ENCODE peak calls at places on chromosomes 3 and 15, in nine cellular contexts. One of them, this sample, is unnamed.

GRCh38 chr15:91572110-91572509 is 281.4 kb upstream of the SLCO3A1 start:
- DNase-seq in transverse colon: no peak
- DNase-seq in spleen: no peak
- DNase-seq in GM23338: no peak
- DNase-seq in suprapubic skin: no peak
- DNase-seq in sigmoid colon: no peak
- DNase-seq in GM12891: no peak
- DNase-seq in Panc1: no peak
- DNase-seq in stomach: peak
- DNase-seq in this sample: no peak

GRCh38 chr15:91348812-91349500 is 248.9 kb downstream of the SV2B start:
- DNase-seq in transverse colon: no peak
- DNase-seq in spleen: no peak
- DNase-seq in GM23338: no peak
- DNase-seq in suprapubic skin: no peak
- DNase-seq in sigmoid colon: no peak
- DNase-seq in GM12891: no peak
- DNase-seq in Panc1: no peak
- DNase-seq in stomach: no peak
- DNase-seq in this sample: no peak

GRCh38 chr3:181133832-181134231 is 144.3 kb upstream of the DNAJC19 start:
- DNase-seq in transverse colon: no peak
- DNase-seq in spleen: no peak
- DNase-seq in GM23338: no peak
- DNase-seq in suprapubic skin: no peak
- DNase-seq in sigmoid colon: no peak
- DNase-seq in GM12891: no peak
- DNase-seq in Panc1: no peak
- DNase-seq in stomach: no peak
- DNase-seq in this sample: no peak

GRCh38 chr15:91921821-91922198 is 68.3 kb downstream of the SLCO3A1 start:
- DNase-seq in transverse colon: no peak
- DNase-seq in spleen: no peak
- DNase-seq in GM23338: no peak
- DNase-seq in suprapubic skin: no peak
- DNase-seq in sigmoid colon: no peak
- DNase-seq in GM12891: no peak
- DNase-seq in Panc1: no peak
- DNase-seq in stomach: no peak
- DNase-seq in this sample: no peak

GRCh38 chr3:110459021-110459420 is 612.6 kb upstream of the NECTIN3 start:
- DNase-seq in transverse colon: no peak
- DNase-seq in spleen: no peak
- DNase-seq in GM23338: no peak
- DNase-seq in suprapubic skin: no peak
- DNase-seq in sigmoid colon: no peak
- DNase-seq in GM12891: no peak
- DNase-seq in Panc1: no peak
- DNase-seq in stomach: no peak
- DNase-seq in this sample: no peak

GRCh38 chr3:138314751-138315150 is 14.9 kb downstream of the NME9 start:
- DNase-seq in transverse colon: no peak
- DNase-seq in spleen: no peak
- DNase-seq in GM23338: no peak
- DNase-seq in suprapubic skin: no peak
- DNase-seq in sigmoid colon: no peak
- DNase-seq in GM12891: no peak
- DNase-seq in Panc1: no peak
- DNase-seq in stomach: no peak
- DNase-seq in this sample: no peak

GRCh38 chr3:122312826-122313225 is 12.2 kb upstream of the CSTA start:
- DNase-seq in transverse colon: no peak
- DNase-seq in spleen: no peak
- DNase-seq in GM23338: no peak
- DNase-seq in suprapubic skin: no peak
- DNase-seq in sigmoid colon: no peak
- DNase-seq in GM12891: no peak
- DNase-seq in Panc1: no peak
- DNase-seq in stomach: no peak
- DNase-seq in this sample: no peak

GRCh38 chr3:179063945-179064560 is 7.6 kb downstream of the ZMAT3 start:
- DNase-seq in transverse colon: no peak
- DNase-seq in spleen: no peak
- DNase-seq in GM23338: no peak
- DNase-seq in suprapubic skin: no peak
- DNase-seq in sigmoid colon: no peak
- DNase-seq in GM12891: no peak
- DNase-seq in Panc1: no peak
- DNase-seq in stomach: no peak
- DNase-seq in this sample: no peak

GRCh38 chr3:73413619-73414018 is 211.1 kb downstream of the PDZRN3 start:
- DNase-seq in transverse colon: no peak
- DNase-seq in spleen: no peak
- DNase-seq in GM23338: no peak
- DNase-seq in suprapubic skin: no peak
- DNase-seq in sigmoid colon: no peak
- DNase-seq in GM12891: no peak
- DNase-seq in Panc1: no peak
- DNase-seq in stomach: no peak
- DNase-seq in this sample: no peak

GRCh38 chr3:48402281-48402732 is 27.6 kb downstream of the PLXNB1 start:
- DNase-seq in transverse colon: peak
- DNase-seq in spleen: no peak
- DNase-seq in GM23338: no peak
- DNase-seq in suprapubic skin: peak
- DNase-seq in sigmoid colon: peak
- DNase-seq in GM12891: no peak
- DNase-seq in Panc1: no peak
- DNase-seq in stomach: peak
- DNase-seq in this sample: no peak
- TF ChIP-seq POLR2AphosphoS5 in transverse colon: peak
- TF ChIP-seq POLR2AphosphoS5 in spleen: peak
- TF ChIP-seq POLR2AphosphoS5 in GM23338: no peak
- TF ChIP-seq POLR2AphosphoS5 in suprapubic skin: no peak
- TF ChIP-seq POLR2AphosphoS5 in sigmoid colon: peak
- TF ChIP-seq POLR2AphosphoS5 in GM12891: no peak
- TF ChIP-seq POLR2AphosphoS5 in Panc1: no peak
- TF ChIP-seq POLR2AphosphoS5 in stomach: peak
- TF ChIP-seq POLR2AphosphoS5 in this sample: no peak

GRCh38 chr3:13237776-13238490 is 164.7 kb upstream of the IQSEC1 start:
- DNase-seq in transverse colon: no peak
- DNase-seq in spleen: no peak
- DNase-seq in GM23338: no peak
- DNase-seq in suprapubic skin: no peak
- DNase-seq in sigmoid colon: no peak
- DNase-seq in GM12891: no peak
- DNase-seq in Panc1: no peak
- DNase-seq in stomach: no peak
- DNase-seq in this sample: no peak

GRCh38 chr3:13241621-13242363 is 168.6 kb upstream of the IQSEC1 start:
- DNase-seq in transverse colon: no peak
- DNase-seq in spleen: no peak
- DNase-seq in GM23338: no peak
- DNase-seq in suprapubic skin: no peak
- DNase-seq in sigmoid colon: no peak
- DNase-seq in GM12891: no peak
- DNase-seq in Panc1: no peak
- DNase-seq in stomach: no peak
- DNase-seq in this sample: no peak

GRCh38 chr3:13240928-13241618 is 167.8 kb upstream of the IQSEC1 start:
- DNase-seq in transverse colon: no peak
- DNase-seq in spleen: no peak
- DNase-seq in GM23338: peak
- DNase-seq in suprapubic skin: no peak
- DNase-seq in sigmoid colon: no peak
- DNase-seq in GM12891: no peak
- DNase-seq in Panc1: no peak
- DNase-seq in stomach: no peak
- DNase-seq in this sample: no peak

GRCh38 chr3:13238687-13239466 is 165.6 kb upstream of the IQSEC1 start:
- DNase-seq in transverse colon: no peak
- DNase-seq in spleen: no peak
- DNase-seq in GM23338: no peak
- DNase-seq in suprapubic skin: no peak
- DNase-seq in sigmoid colon: no peak
- DNase-seq in GM12891: no peak
- DNase-seq in Panc1: no peak
- DNase-seq in stomach: no peak
- DNase-seq in this sample: no peak

DNA sequence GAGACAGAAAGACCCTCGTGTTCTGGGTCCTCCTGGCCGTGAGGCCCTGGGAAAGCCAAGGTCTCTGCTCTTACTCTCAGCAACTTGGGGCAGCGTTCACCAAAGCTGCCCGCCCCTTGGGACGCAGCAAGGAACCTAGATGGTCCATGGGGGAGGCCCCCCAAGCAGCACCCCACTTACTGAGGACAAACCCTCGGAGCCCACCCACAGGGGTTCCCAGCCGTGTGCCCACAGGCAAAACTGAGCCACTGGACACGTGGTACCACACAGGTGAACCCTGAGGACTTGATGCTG is 166.2 kb upstream of the IQSEC1 start:
- DNase-seq in transverse colon: no peak
- DNase-seq in spleen: no peak
- DNase-seq in GM23338: no peak
- DNase-seq in suprapubic skin: no peak
- DNase-seq in sigmoid colon: no peak
- DNase-seq in GM12891: no peak
- DNase-seq in Panc1: no peak
- DNase-seq in stomach: no peak
- DNase-seq in this sample: no peak
- TF ChIP-seq POLR2AphosphoS5 in transverse colon: no peak
- TF ChIP-seq POLR2AphosphoS5 in spleen: no peak
- TF ChIP-seq POLR2AphosphoS5 in GM23338: no peak
- TF ChIP-seq POLR2AphosphoS5 in suprapubic skin: no peak
- TF ChIP-seq POLR2AphosphoS5 in sigmoid colon: no peak
- TF ChIP-seq POLR2AphosphoS5 in GM12891: no peak
- TF ChIP-seq POLR2AphosphoS5 in Panc1: no peak
- TF ChIP-seq POLR2AphosphoS5 in stomach: no peak
- TF ChIP-seq POLR2AphosphoS5 in this sample: no peak

DNA sequence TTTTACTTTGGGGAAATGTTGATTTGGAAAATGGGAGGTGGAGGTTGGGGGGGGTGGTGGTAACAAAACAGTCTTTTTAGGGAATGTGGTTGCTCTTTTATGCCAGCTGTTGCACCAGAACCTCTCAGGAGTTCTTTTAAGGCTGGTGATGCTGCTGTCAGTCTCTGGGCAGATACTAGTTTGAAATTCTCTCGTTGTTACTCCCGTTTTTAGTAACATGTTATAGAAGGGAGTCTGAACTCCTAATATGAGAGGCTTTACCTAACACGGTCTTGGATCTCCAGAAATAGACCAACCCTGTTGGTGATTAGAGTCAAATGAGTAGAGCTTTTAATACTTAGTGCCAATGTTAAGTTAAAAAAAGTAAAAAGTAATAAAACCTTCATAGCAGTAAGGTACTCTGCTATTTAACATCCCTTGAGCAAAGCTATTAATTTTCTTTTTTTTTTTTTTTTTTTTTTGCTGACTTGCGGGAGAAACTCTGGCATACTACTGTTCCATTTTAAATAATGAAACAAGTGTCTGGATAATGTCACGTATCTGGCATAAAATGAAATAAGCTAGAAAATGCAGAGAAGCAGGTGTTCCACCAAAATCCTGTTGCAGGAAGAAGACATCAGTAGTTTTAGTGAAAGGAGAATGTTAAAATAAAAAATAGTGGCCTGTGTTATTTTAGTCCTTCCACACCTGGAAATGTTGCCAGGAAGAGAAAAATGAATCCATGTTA is 156.7 kb downstream of the CACNA1D start:
- DNase-seq in transverse colon: no peak
- DNase-seq in spleen: no peak
- DNase-seq in GM23338: no peak
- DNase-seq in suprapubic skin: no peak
- DNase-seq in sigmoid colon: no peak
- DNase-seq in GM12891: no peak
- DNase-seq in Panc1: no peak
- DNase-seq in stomach: no peak
- DNase-seq in this sample: no peak
- TF ChIP-seq POLR2AphosphoS5 in transverse colon: no peak
- TF ChIP-seq POLR2AphosphoS5 in spleen: no peak
- TF ChIP-seq POLR2AphosphoS5 in GM23338: no peak
- TF ChIP-seq POLR2AphosphoS5 in suprapubic skin: no peak
- TF ChIP-seq POLR2AphosphoS5 in sigmoid colon: peak
- TF ChIP-seq POLR2AphosphoS5 in GM12891: no peak
- TF ChIP-seq POLR2AphosphoS5 in Panc1: no peak
- TF ChIP-seq POLR2AphosphoS5 in stomach: no peak
- TF ChIP-seq POLR2AphosphoS5 in this sample: no peak

DNA sequence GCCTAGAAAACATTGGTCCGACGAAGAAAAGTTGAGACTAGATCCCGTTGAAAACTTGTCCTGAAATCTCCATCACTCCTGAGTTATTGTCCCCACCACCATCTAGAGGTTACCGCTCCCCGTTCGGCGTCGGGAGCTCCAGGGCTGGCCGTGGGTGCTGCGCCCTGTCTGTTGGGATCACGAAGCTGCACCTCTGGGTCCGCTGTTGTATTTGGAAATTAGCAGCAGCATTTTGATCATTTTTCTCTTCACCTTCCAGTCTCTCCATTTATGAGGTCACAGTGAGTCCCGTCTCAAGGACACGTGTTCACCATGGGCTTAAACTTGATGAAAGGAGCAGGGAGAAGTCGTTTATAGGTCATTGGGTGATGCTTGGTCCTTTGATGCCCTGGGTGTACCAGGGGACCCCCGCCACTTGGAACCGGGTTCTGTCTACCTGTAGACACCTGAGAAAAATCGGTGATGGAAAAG is 565 bp downstream of the MANF start:
- DNase-seq in transverse colon: no peak
- DNase-seq in spleen: peak
- DNase-seq in GM23338: no peak
- DNase-seq in suprapubic skin: no peak
- DNase-seq in sigmoid colon: no peak
- DNase-seq in GM12891: no peak
- DNase-seq in Panc1: no peak
- DNase-seq in stomach: no peak
- DNase-seq in this sample: no peak
- TF ChIP-seq POLR2AphosphoS5 in transverse colon: no peak
- TF ChIP-seq POLR2AphosphoS5 in spleen: no peak
- TF ChIP-seq POLR2AphosphoS5 in GM23338: no peak
- TF ChIP-seq POLR2AphosphoS5 in suprapubic skin: no peak
- TF ChIP-seq POLR2AphosphoS5 in sigmoid colon: no peak
- TF ChIP-seq POLR2AphosphoS5 in GM12891: no peak
- TF ChIP-seq POLR2AphosphoS5 in Panc1: no peak
- TF ChIP-seq POLR2AphosphoS5 in stomach: no peak
- TF ChIP-seq POLR2AphosphoS5 in this sample: no peak

This sample was measured in GM12892.